ENCODE peak calls at places on chromosomes 2 and 18, in ten cellular contexts. J, X, S, B, T, H, U, A, L and E are unnamed samples.

GRCh38 chr2:239852272-239852671 is 172.9 kb downstream of the NDUFA10 start:
- DNase-seq in B (no peak), T (no peak), A (no peak), S (no peak), U (no peak), H (no peak), L (no peak), J (no peak), X (no peak), E (no peak)

GRCh38 chr18:58806826-58807714 is 57.6 kb upstream of the ZNF532 start:
- DNase-seq in T (no peak), H (no peak), J (no peak), X (no peak), L (no peak), S (no peak), B (no peak), U (no peak), A (no peak), E (no peak)

GRCh38 chr2:238864207-238865014 is 16.5 kb downstream of the TWIST2 start:
- DNase-seq in U (no peak), J (no peak), T (peak; percentile 18), L (peak; percentile 63), S (peak; percentile 98), A (no peak), X (peak; percentile 93), H (no peak), B (no peak), E (no peak)

GRCh38 chr2:88582030-88582429 is 45.2 kb downstream of the EIF2AK3 start:
- DNase-seq in L (no peak), U (no peak), J (no peak), S (no peak), B (no peak), T (no peak), X (no peak), H (no peak), A (no peak), E (no peak)

GRCh38 chr2:240468300-240469238 is 33.1 kb downstream of the GPC1 start:
- DNase-seq in J (no peak), H (no peak), U (no peak), S (no peak), A (peak; percentile 5), L (no peak), T (no peak), B (no peak), X (no peak), E (no peak)

GRCh38 chr2:113176696-113177355 is 3.1 kb downstream of the PSD4 start:
- DNase-seq in L (no peak), X (no peak), A (no peak), T (no peak), H (no peak), U (no peak), B (no peak), J (no peak), S (no peak), E (no peak)

GRCh38 chr2:101173707-101174295 is 22.6 kb upstream of the TBC1D8 start:
- DNase-seq in S (no peak), B (no peak), U (no peak), T (no peak), L (no peak), A (no peak), X (no peak), J (no peak), H (no peak), E (no peak)

GRCh38 chr2:235011929-235012631 is 60.3 kb downstream of the SH3BP4 start:
- DNase-seq in S (no peak), B (no peak), J (no peak), X (no peak), A (no peak), T (no peak), U (no peak), L (peak; percentile 51), H (no peak), E (no peak)

GRCh38 chr2:19336781-19337180 is 21.6 kb downstream of the OSR1 start:
- DNase-seq in H (no peak), T (no peak), L (no peak), A (no peak), B (no peak), S (no peak), U (no peak), J (no peak), X (no peak), E (peak; percentile 30)

GRCh38 chr2:27591745-27592144 is 8.9 kb downstream of the ZNF512 start:
- DNase-seq in U (no peak), H (no peak), J (no peak), B (no peak), A (no peak), S (no peak), L (no peak), X (no peak), T (no peak), E (no peak)

GRCh38 chr18:285817-286216 is 18.0 kb upstream of the THOC1 start:
- DNase-seq in H (no peak), T (no peak), J (no peak), X (no peak), S (no peak), L (no peak), B (no peak), A (no peak), U (no peak), E (no peak)

GRCh38 chr18:74692367-74693013 is 94.8 kb downstream of the ZNF407 start:
- DNase-seq in H (no peak), U (no peak), J (no peak), T (no peak), A (no peak), S (no peak), L (no peak), X (no peak), B (no peak), E (no peak)

GRCh38 chr18:7568426-7568825 is 1.3 kb downstream of the PTPRM start:
- DNase-seq in B (peak; percentile 37), A (no peak), L (peak; percentile 83), U (no peak), X (peak; percentile 59), H (peak; percentile 48), S (peak; percentile 30), J (no peak), T (no peak), E (no peak)

GRCh38 chr2:75416420-75417342 is 144.1 kb downstream of the EVA1A start:
- DNase-seq in H (no peak), X (no peak), B (no peak), J (no peak), T (no peak), S (no peak), U (no peak), A (no peak), L (no peak), E (no peak)

GRCh38 chr2:171858397-171858958 is 35.6 kb downstream of the SLC25A12 start:
- DNase-seq in B (no peak), A (no peak), S (peak; percentile 53), H (no peak), T (no peak), X (no peak), U (no peak), J (no peak), L (no peak), E (no peak)

GRCh38 chr2:74882299-74882687 is 48.4 kb downstream of the HK2 start:
- DNase-seq in H (no peak), S (no peak), A (no peak), T (no peak), U (no peak), J (no peak), X (no peak), B (no peak), L (no peak), E (no peak)

GRCh38 chr2:236636261-236636660 is 66.6 kb downstream of the ACKR3 start:
- DNase-seq in S (no peak), L (no peak), A (no peak), B (no peak), T (no peak), U (no peak), H (no peak), X (no peak), J (no peak), E (no peak)

GRCh38 chr2:136439277-136439676 is 321.3 kb upstream of the CXCR4 start:
- DNase-seq in B (no peak), A (no peak), X (no peak), J (no peak), H (no peak), T (no peak), S (no peak), L (no peak), U (no peak), E (no peak)

GRCh38 chr2:186913870-186914269 is 64.9 kb upstream of the ZSWIM2 start:
- DNase-seq in S (no peak), A (no peak), U (no peak), L (no peak), X (no peak), H (no peak), J (no peak), B (no peak), T (no peak), E (no peak)

GRCh38 chr18:62200121-62200914 is 13.3 kb downstream of the RELCH start:
- DNase-seq in A (no peak), J (no peak), T (no peak), U (no peak), S (no peak), X (no peak), B (no peak), H (no peak), L (no peak), E (no peak)